ENCODE peak calls at places on chromosomes 3 and 15, in five cellular contexts. One of them, this sample, is unnamed.

GRCh38 chr15:80970018-80970657 is 19.5 kb downstream of the MESD start:
- DNase-seq in activated naive CD4-positive, alpha-beta T cell: peak
- DNase-seq in Kasumi-1: peak
- DNase-seq in retina: peak
- DNase-seq in hepatic stellate cell: peak
- DNase-seq in this sample: peak

GRCh38 chr15:64068133-64068532 is 21.8 kb upstream of the DAPK2 start:
- DNase-seq in Kasumi-1: no peak
- DNase-seq in retina: no peak
- DNase-seq in hepatic stellate cell: no peak
- DNase-seq in activated naive CD4-positive, alpha-beta T cell: no peak
- DNase-seq in this sample: no peak

GRCh38 chr3:68977486-68978167 is 35.9 kb downstream of the EOGT start:
- DNase-seq in activated naive CD4-positive, alpha-beta T cell: no peak
- DNase-seq in Kasumi-1: no peak
- DNase-seq in retina: no peak
- DNase-seq in hepatic stellate cell: no peak
- DNase-seq in this sample: peak

GRCh38 chr15:82159922-82160321 is 102.6 kb downstream of the EFL1 start:
- DNase-seq in retina: no peak
- DNase-seq in activated naive CD4-positive, alpha-beta T cell: no peak
- DNase-seq in hepatic stellate cell: peak
- DNase-seq in Kasumi-1: no peak
- DNase-seq in this sample: no peak

GRCh38 chr15:68619303-68619698 is 40.5 kb downstream of the CORO2B start:
- DNase-seq in hepatic stellate cell: no peak
- DNase-seq in Kasumi-1: no peak
- DNase-seq in activated naive CD4-positive, alpha-beta T cell: no peak
- DNase-seq in retina: no peak
- DNase-seq in this sample: no peak

GRCh38 chr3:119637679-119638525 is 22.5 kb downstream of the POPDC2 start:
- DNase-seq in retina: no peak
- DNase-seq in activated naive CD4-positive, alpha-beta T cell: no peak
- DNase-seq in hepatic stellate cell: peak
- DNase-seq in Kasumi-1: peak
- DNase-seq in this sample: peak

GRCh38 chr15:61556037-61556648 is 327.0 kb upstream of the RORA start:
- DNase-seq in Kasumi-1: no peak
- DNase-seq in retina: no peak
- DNase-seq in activated naive CD4-positive, alpha-beta T cell: no peak
- DNase-seq in hepatic stellate cell: no peak
- DNase-seq in this sample: peak

GRCh38 chr15:31344824-31345605 is 18.4 kb downstream of the KLF13 start:
- DNase-seq in retina: no peak
- DNase-seq in hepatic stellate cell: no peak
- DNase-seq in Kasumi-1: no peak
- DNase-seq in activated naive CD4-positive, alpha-beta T cell: no peak
- DNase-seq in this sample: no peak

GRCh38 chr3:49377483-49377882 is 19.3 kb upstream of the GPX1 start:
- DNase-seq in activated naive CD4-positive, alpha-beta T cell: no peak
- DNase-seq in hepatic stellate cell: no peak
- DNase-seq in Kasumi-1: peak
- DNase-seq in retina: no peak
- DNase-seq in this sample: peak

GRCh38 chr15:77027111-77027696 is 32.3 kb downstream of the PSTPIP1 start:
- DNase-seq in hepatic stellate cell: no peak
- DNase-seq in retina: peak
- DNase-seq in activated naive CD4-positive, alpha-beta T cell: no peak
- DNase-seq in Kasumi-1: no peak
- DNase-seq in this sample: no peak

GRCh38 chr3:132253262-132253878 is 63.8 kb upstream of the ACP3 start:
- DNase-seq in hepatic stellate cell: peak
- DNase-seq in retina: peak
- DNase-seq in activated naive CD4-positive, alpha-beta T cell: no peak
- DNase-seq in Kasumi-1: peak
- DNase-seq in this sample: peak

GRCh38 chr3:56904526-56905245 is 102.9 kb upstream of the ARHGEF3 start:
- DNase-seq in hepatic stellate cell: no peak
- DNase-seq in retina: no peak
- DNase-seq in Kasumi-1: peak
- DNase-seq in activated naive CD4-positive, alpha-beta T cell: no peak
- DNase-seq in this sample: peak

GRCh38 chr15:31227954-31228542 is 98.6 kb upstream of the KLF13 start:
- DNase-seq in activated naive CD4-positive, alpha-beta T cell: no peak
- DNase-seq in retina: no peak
- DNase-seq in hepatic stellate cell: no peak
- DNase-seq in Kasumi-1: peak
- DNase-seq in this sample: peak

GRCh38 chr3:80734483-80734882 is 966.7 kb upstream of the ROBO1 start:
- DNase-seq in Kasumi-1: no peak
- DNase-seq in activated naive CD4-positive, alpha-beta T cell: no peak
- DNase-seq in retina: no peak
- DNase-seq in hepatic stellate cell: no peak
- DNase-seq in this sample: peak

GRCh38 chr3:124883766-124884473 is 3.2 kb downstream of the ITGB5 start:
- DNase-seq in hepatic stellate cell: peak
- DNase-seq in Kasumi-1: no peak
- DNase-seq in activated naive CD4-positive, alpha-beta T cell: no peak
- DNase-seq in retina: no peak
- DNase-seq in this sample: no peak

GRCh38 chr15:94666553-94666952 is 435.2 kb downstream of the MCTP2 start:
- DNase-seq in retina: no peak
- DNase-seq in activated naive CD4-positive, alpha-beta T cell: no peak
- DNase-seq in hepatic stellate cell: peak
- DNase-seq in Kasumi-1: no peak
- DNase-seq in this sample: no peak

GRCh38 chr15:63083046-63083445 is 38.6 kb upstream of the LACTB start:
- DNase-seq in hepatic stellate cell: no peak
- DNase-seq in activated naive CD4-positive, alpha-beta T cell: no peak
- DNase-seq in Kasumi-1: no peak
- DNase-seq in retina: no peak
- DNase-seq in this sample: no peak